ENCODE peak calls at places on chromosomes 7 and 10, in six cellular contexts. D is IMR-90, C is mesendoderm, K is neuronal stem cell, R is H9, J is mesenchymal stem cell. E is an unnamed sample.

GRCh38 chr7:3559178-3559765 is 258.2 kb downstream of the SDK1 start:
- DNase-seq in D (peak; percentile 97), C (no peak), K (no peak), R (no peak), J (peak; percentile 88), E (peak; percentile 7)

GRCh38 chr7:518630-519428 is 817 bp downstream of the PDGFA start:
- DNase-seq in D (peak; percentile 71), C (peak; percentile 68), K (no peak), R (peak; percentile 74), J (peak; percentile 83), E (peak; percentile 24)

GRCh38 chr7:110835209-110835608 is 255.7 kb upstream of the LRRN3 start:
- DNase-seq in D (no peak), C (no peak), K (no peak), R (no peak), J (no peak), E (no peak)

GRCh38 chr10:50421026-50421719 is 169.9 kb upstream of the ASAH2 start:
- DNase-seq in D (peak; percentile 21), C (peak; percentile 74), K (no peak), R (peak; percentile 55), J (peak; percentile 44), E (peak; percentile 57)

GRCh38 chr10:121598261-121599249 is at the start of gene FGFR2:
- DNase-seq in D (no peak), C (peak; percentile 92), K (peak; percentile 94), R (peak; percentile 88), J (peak; percentile 70), E (peak; percentile 69)

GRCh38 chr7:30914611-30915601 is 3.3 kb downstream of the AQP1 start:
- DNase-seq in D (peak; percentile 33), C (peak; percentile 73), K (no peak), R (no peak), J (peak; percentile 69), E (peak; percentile 93)

GRCh38 chr7:69358163-69358821 is 240.0 kb upstream of the AUTS2 start:
- DNase-seq in D (no peak), C (peak; percentile 45), K (no peak), R (peak; percentile 31), J (no peak), E (no peak)

GRCh38 chr7:37031571-37032257 is 307.4 kb upstream of the AOAH start:
- DNase-seq in D (peak; percentile 100), C (peak; percentile 98), K (peak; percentile 79), R (peak; percentile 68), J (peak; percentile 99), E (peak; percentile 98)

GRCh38 chr10:22475857-22476600 is 130.7 kb downstream of the SPAG6 start:
- DNase-seq in D (no peak), C (peak; percentile 44), K (peak; percentile 48), R (peak; percentile 53), J (peak; percentile 23), E (no peak)

GRCh38 chr10:132397671-132398565 is 918 bp downstream of the PWWP2B start:
- DNase-seq in D (peak; percentile 47), C (no peak), K (no peak), R (no peak), J (peak; percentile 69), E (peak; percentile 61)

GRCh38 chr10:947051-947450 is 15.5 kb upstream of the LARP4B start:
- DNase-seq in D (no peak), C (no peak), K (no peak), R (no peak), J (no peak), E (no peak)

GRCh38 chr7:2707481-2707880 is 19.5 kb downstream of the AMZ1 start:
- DNase-seq in D (no peak), C (peak; percentile 47), K (no peak), R (no peak), J (no peak), E (peak; percentile 95)

GRCh38 chr7:22120391-22121053 is 174.8 kb upstream of the CDCA7L start:
- DNase-seq in D (no peak), C (no peak), K (no peak), R (no peak), J (no peak), E (no peak)

GRCh38 chr10:15227611-15228372 is 59.3 kb upstream of the NMT2 start:
- DNase-seq in D (peak; percentile 74), C (no peak), K (no peak), R (no peak), J (no peak), E (no peak)

GRCh38 chr10:129909080-129909479 is 55.0 kb downstream of the EBF3 start:
- DNase-seq in D (no peak), C (no peak), K (no peak), R (no peak), J (no peak), E (no peak)

GRCh38 chr10:43131256-43131655 is 7.0 kb upstream of the CSGALNACT2 start:
- DNase-seq in D (no peak), C (no peak), K (no peak), R (peak; percentile 4), J (no peak), E (no peak)

GRCh38 chr7:72430531-72430930 is 18.4 kb upstream of the CALN1 start:
- DNase-seq in D (no peak), C (peak; percentile 62), K (no peak), R (peak; percentile 81), J (no peak), E (no peak)

GRCh38 chr7:68688416-68689086 is 909.7 kb upstream of the AUTS2 start:
- DNase-seq in D (no peak), C (peak; percentile 26), K (no peak), R (no peak), J (no peak), E (no peak)

GRCh38 chr7:134520130-134520529 is 7.2 kb upstream of the AKR1B10 start:
- DNase-seq in D (peak; percentile 12), C (no peak), K (no peak), R (no peak), J (no peak), E (peak; percentile 30)

GRCh38 chr7:100801833-100802568 is 25.3 kb downstream of the EPHB4 start:
- DNase-seq in D (peak; percentile 87), C (peak; percentile 87), K (no peak), R (peak; percentile 72), J (peak; percentile 81), E (peak; percentile 98)

GRCh38 chr7:24972991-24973390 is 7.0 kb downstream of the OSBPL3 start:
- DNase-seq in D (peak; percentile 87), C (no peak), K (no peak), R (no peak), J (peak; percentile 52), E (no peak)

GRCh38 chr7:85593355-85593754 is 406.5 kb upstream of the SEMA3D start:
- DNase-seq in D (no peak), C (no peak), K (no peak), R (no peak), J (no peak), E (no peak)

GRCh38 chr10:125811251-125811650 is 11.8 kb downstream of the UROS start:
- DNase-seq in D (no peak), C (no peak), K (no peak), R (no peak), J (no peak), E (no peak)

GRCh38 chr10:91579351-91579985 is 53.4 kb downstream of the PPP1R3C start:
- DNase-seq in D (peak; percentile 63), C (no peak), K (no peak), R (no peak), J (no peak), E (no peak)

GRCh38 chr7:4694653-4695335 is 12.7 kb downstream of the FOXK1 start:
- DNase-seq in D (peak; percentile 86), C (no peak), K (no peak), R (no peak), J (peak; percentile 55), E (no peak)

DNA sequence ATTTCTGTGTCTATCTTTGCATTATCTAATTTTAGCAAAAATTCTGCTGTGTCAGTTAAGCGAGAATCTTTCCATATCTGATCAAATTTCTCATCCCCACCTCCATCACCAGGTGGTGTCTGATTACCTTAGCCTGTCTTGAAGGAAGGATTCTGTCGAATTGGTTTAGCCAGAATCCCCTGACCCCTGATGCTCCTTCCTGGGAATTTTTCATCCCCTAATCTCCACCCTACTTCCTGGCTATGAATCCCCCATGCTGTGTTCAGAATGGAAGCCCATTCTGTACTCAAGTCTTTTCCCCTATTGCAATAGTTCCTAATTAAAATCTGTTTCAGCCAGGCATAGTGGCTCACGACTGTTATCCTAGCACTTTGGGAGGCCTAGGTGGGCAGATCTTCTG is 216.1 kb downstream of the SKIDA1 start:
- DNase-seq in D (no peak), C (peak; percentile 92), K (no peak), R (no peak), J (no peak), E (no peak)
- H3K79me1 ChIP-seq in D (no peaks in the 10 kb centered on the region), C (no peaks in the 10 kb centered on the region), K (no peaks in the 10 kb centered on the region), R (no peaks in the 10 kb centered on the region), J (no peaks in the 10 kb centered on the region), E (peaks cover 11% of the 10 kb centered on the region)

GRCh38 chr7:23474829-23475578 is 4.7 kb upstream of the IGF2BP3 start:
- DNase-seq in D (no peak), C (no peak), K (no peak), R (no peak), J (no peak), E (no peak)
- H3K23ac ChIP-seq in D (peak overlapping the region; percentile 92), C (no peak overlapping the region), K (peak overlapping the region; percentile 67), R (peak overlapping the region; percentile 9), J (no peak overlapping the region), E (peak overlapping the region; percentile 54)

DNA sequence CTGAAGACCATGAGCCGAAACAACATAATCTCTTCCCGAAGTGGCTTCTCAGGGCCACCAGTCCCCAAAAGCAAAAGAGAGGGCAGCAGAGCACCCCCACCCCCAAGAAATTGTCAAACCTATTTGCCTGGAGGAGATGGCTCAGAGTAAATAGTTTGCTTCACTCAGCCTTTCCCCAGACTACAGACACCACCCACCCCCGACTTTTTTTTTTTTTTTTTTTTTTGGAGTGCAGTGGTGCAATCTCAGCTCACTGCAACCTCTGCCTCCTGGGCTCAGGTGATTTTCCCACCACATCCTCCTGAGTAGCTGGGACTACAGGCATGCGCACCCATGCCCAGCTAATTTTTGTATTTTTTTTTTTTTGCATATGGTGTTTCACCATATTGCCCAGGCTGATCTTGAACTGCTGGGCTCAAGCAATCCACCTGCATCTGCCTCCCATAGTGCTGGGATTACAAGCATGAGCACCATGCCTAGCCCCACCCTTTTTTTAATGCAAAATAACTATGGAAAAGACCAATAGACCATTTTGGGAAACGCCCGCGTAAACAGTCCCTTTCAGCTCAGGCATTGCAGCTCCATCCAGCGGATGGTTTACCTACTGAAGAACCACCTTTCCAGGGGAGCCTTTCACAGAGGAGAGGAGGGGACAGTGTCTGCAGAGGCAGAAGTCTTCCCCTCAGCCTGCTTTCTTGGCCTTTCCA is 9.8 kb downstream of the ZMIZ1 start:
- DNase-seq in D (no peak), C (no peak), K (no peak), R (no peak), J (no peak), E (no peak)
- H3K79me1 ChIP-seq in D (peaks cover 91% of the 10 kb centered on the region), C (peaks cover 50% of the 10 kb centered on the region), K (peaks cover 44% of the 10 kb centered on the region), R (peaks cover 3% of the 10 kb centered on the region), J (no peaks in the 10 kb centered on the region), E (peaks cover 30% of the 10 kb centered on the region)

DNA sequence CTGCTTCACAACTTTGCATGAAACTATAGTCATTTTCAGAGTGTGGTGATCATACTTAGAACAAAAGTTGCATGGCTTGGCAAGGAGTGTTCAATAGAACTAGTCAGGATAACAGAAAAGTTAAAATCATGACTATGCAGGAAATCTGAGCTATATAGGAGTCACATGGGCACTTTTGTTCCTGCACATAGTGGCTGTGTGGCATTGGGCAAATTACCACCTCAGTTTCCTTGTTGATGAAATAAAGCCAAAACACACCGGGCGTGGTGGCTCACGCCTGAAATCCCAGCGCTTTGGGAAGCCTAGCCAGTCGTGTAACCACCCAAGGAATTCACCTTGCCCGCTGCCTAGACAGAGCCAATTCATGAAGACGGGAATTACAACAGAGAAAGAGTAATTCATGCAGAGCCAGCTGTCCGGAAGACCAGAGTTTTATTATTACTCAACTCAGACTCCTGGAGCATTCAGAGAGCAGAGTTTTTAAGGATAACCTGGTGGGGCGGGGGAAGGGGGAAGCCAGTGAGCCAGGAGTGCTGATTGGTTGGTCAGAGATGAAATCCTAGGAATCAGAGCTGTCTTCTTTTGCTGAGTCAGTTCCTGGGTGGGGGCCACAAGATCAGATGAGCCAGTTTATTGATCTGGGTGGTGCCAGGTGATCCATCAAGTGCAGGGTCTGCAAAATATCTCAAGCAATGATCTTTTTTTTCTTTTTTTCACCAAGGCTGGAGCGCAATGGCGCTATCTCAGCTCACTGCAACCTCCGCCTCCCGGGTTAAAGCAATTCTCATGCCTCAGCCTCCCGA is 6.4 kb upstream of the MKRN1 start:
- DNase-seq in D (no peak), C (peak; percentile 42), K (no peak), R (peak; percentile 43), J (no peak), E (no peak)
- H3K23ac ChIP-seq in D (no peak overlapping the region), C (peak overlapping the region; percentile 76), K (no peak overlapping the region), R (no peak overlapping the region), J (no peak overlapping the region), E (no peak overlapping the region)